ENCODE peak calls at places on chromosome 7, in six cellular contexts. B, N, Q, A, L and R are unnamed samples.

GRCh38 chr7:135512135-135512887 is 2.4 kb upstream of the CNOT4 start:
- DNase-seq in Q (no peak), B (no peak), N (no peak), L (no peak), A (no peak), R (no peak)

GRCh38 chr7:112192236-112193154 is 13.7 kb downstream of the DOCK4 start:
- DNase-seq in N (no peak), B (no peak), L (no peak), A (no peak), Q (no peak), R (no peak)

GRCh38 chr7:376306-376969 is 86.5 kb downstream of the FOXL3 start:
- DNase-seq in A (peak; percentile 19), L (peak; percentile 66), B (no peak), N (peak; percentile 50), Q (peak; percentile 41), R (peak; percentile 12)

GRCh38 chr7:18526368-18526878 is 30.9 kb downstream of the HDAC9 start:
- DNase-seq in Q (no peak), A (no peak), N (no peak), L (no peak), B (no peak), R (no peak)

GRCh38 chr7:137393570-137393969 is 50.0 kb upstream of the PTN start:
- DNase-seq in B (no peak), L (no peak), A (no peak), Q (no peak), N (no peak), R (no peak)

GRCh38 chr7:151632750-151633515 is 113.2 kb upstream of the RHEB start:
- DNase-seq in L (peak; percentile 20), A (peak; percentile 61), N (no peak), Q (peak; percentile 71), B (no peak), R (peak; percentile 44)

GRCh38 chr7:100099452-100099851 is 1.7 kb downstream of the MCM7 start:
- DNase-seq in Q (no peak), B (no peak), L (no peak), A (no peak), N (no peak), R (no peak)

GRCh38 chr7:92832623-92833023 is 3.8 kb downstream of the CDK6 start:
- DNase-seq in N (no peak), A (no peak), Q (no peak), L (no peak), B (no peak), R (no peak)

GRCh38 chr7:52917982-52918578 is 117.4 kb upstream of the POM121L12 start:
- DNase-seq in Q (no peak), A (no peak), L (no peak), N (no peak), B (no peak), R (no peak)

GRCh38 chr7:80288175-80289122 is 153.8 kb downstream of the GNAI1 start:
- DNase-seq in B (no peak), L (no peak), A (no peak), Q (no peak), N (no peak), R (no peak)

GRCh38 chr7:1555046-1555812 is 776 bp downstream of the TMEM184A start:
- DNase-seq in L (peak; percentile 72), A (peak; percentile 67), N (peak; percentile 87), B (no peak), Q (peak; percentile 91), R (peak; percentile 59)

GRCh38 chr7:423312-424260 is 96.1 kb downstream of the PDGFA start:
- DNase-seq in A (no peak), Q (no peak), L (no peak), B (no peak), N (no peak), R (no peak)

GRCh38 chr7:124718032-124718766 is 47.4 kb downstream of the GPR37 start:
- DNase-seq in B (no peak), Q (no peak), L (no peak), A (no peak), N (no peak), R (no peak)

GRCh38 chr7:157871681-157872080 is 534.9 kb downstream of the DNAJB6 start:
- DNase-seq in L (no peak), A (no peak), Q (no peak), B (no peak), N (no peak), R (no peak)

GRCh38 chr7:108427766-108428165 is 28.5 kb downstream of the NRCAM start:
- DNase-seq in L (no peak), B (no peak), Q (no peak), N (no peak), A (no peak), R (no peak)

GRCh38 chr7:299169-299568 is 9.2 kb downstream of the FOXL3 start:
- DNase-seq in A (no peak), N (peak; percentile 45), Q (peak; percentile 28), L (no peak), B (no peak), R (no peak)

DNA sequence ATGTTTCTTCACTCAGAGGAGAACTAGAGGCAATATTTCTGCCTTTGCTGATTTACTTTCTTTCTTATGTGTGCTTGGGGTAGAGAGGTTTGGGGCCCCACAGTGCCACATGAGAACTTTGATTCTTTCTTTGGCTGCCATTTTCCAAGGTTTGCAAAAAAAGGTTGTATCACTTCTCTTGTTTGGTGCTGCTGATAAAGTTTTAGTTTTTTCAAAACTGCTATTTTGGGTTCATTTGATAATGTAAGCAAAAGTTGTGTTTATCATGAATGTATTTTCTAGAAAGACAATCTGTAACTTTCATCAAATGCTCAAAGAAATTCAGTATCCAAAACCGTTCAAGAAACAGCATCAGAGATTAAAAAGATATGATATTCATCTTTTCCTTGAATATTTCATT is 30.6 kb upstream of the PARP12 start:
- DNase-seq in N (no peak), A (no peak), L (no peak), B (no peak), Q (no peak), R (no peak)
- H3K27ac ChIP-seq in N (no peak overlapping the region), A (no peak overlapping the region), L (no peak overlapping the region), B (no peak overlapping the region), Q (no peak overlapping the region), R (no peak overlapping the region)

DNA sequence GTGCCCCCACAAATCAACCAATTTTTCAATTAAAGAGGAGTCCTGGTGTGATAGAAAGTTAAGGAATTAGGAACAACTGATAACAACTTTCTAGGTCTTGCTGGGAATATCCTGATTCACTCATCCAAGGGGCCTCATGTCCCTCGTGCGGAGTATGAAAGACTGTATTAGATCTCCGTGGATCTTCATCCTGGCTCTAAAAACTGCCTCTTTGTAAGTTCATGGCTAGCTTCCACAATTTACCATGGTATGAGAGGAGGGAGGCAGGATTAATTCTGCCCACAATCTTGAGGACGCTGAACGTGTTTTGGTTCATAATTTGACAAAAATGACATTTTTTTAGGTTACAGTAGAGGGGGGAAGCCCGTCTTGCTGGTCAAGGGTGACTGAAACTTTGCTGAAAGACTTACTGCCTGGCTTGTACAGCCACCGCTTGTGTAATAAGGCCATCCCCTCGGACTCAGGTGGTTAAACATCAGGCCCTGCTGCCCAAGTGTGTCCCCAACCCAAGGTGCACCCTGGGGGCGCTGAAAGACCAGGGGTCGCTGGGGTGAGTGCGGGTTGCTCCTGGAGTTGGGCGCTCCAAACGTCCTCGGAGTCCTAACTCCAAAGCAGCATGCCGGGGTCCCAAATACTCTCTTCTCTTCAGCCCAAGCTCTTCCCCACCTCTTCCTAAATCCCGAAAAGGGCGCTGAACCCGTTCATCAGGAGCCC is 750 bp downstream of the HIBADH start:
- DNase-seq in B (no peak), Q (no peak), L (peak; percentile 31), N (no peak), A (no peak), R (peak; percentile 44)
- TF ChIP-seq CTCF in B (no peak), Q (no peak), L (no peak), N (no peak), A (no peak), R (no peak)

GRCh38 chr7:64902806-64903721 is at the start of gene ZNF273:
- DNase-seq in A (peak; percentile 96), B (peak; percentile 92), Q (peak; percentile 90), N (peak; percentile 97), L (peak; percentile 95), R (peak; percentile 92)
- TF ChIP-seq POLR2A in A (no peak), B (no peak), Q (peak; percentile 54), N (no peak), L (peak; percentile 42), R (peak; percentile 43)

GRCh38 chr7:133052357-133052756 is 29.5 kb downstream of the CHCHD3 start:
- DNase-seq in Q (no peak), A (no peak), L (no peak), B (no peak), N (no peak), R (no peak)

GRCh38 chr7:133053321-133053891 is 28.5 kb downstream of the CHCHD3 start:
- DNase-seq in Q (no peak), A (no peak), N (no peak), B (no peak), L (no peak), R (peak; percentile 27)

GRCh38 chr7:133051719-133052118 is 30.2 kb downstream of the CHCHD3 start:
- DNase-seq in L (no peak), Q (no peak), A (no peak), B (no peak), N (no peak), R (no peak)

GRCh38 chr7:133054167-133054840 is 27.6 kb downstream of the CHCHD3 start:
- DNase-seq in N (no peak), B (no peak), L (no peak), A (no peak), Q (no peak), R (no peak)

GRCh38 chr7:133052826-133053225 is 29.1 kb downstream of the CHCHD3 start:
- DNase-seq in B (no peak), A (no peak), L (no peak), Q (no peak), N (no peak), R (no peak)
- H3K27ac ChIP-seq in B (no peak overlapping the region), A (peak overlapping the region; percentile 4), L (no peak overlapping the region), Q (no peak overlapping the region), N (peak overlapping the region; percentile 71), R (peak overlapping the region; percentile 78)

DNA sequence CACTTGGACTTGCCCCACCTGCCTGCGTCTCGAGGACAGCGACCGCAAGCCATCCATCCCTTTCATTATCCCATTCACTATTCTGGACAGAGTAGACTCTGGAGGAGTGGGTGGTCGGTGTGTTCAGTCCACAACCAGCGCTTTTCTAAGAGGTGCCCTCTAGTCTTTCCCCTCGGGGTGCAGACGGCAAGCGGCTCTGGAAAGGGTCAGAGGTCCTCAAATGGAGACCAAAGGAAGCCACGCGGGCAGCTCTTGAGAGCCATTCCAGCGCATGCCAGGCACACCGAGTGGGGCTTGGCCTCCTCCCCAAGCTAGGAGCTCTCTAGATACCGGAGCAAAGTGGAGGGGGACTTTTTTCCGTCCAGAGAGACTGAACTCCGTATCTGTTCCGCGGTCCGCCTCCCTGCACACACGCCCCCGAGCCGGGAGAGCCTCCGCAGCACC is 697 bp downstream of the GSDME start:
- DNase-seq in Q (no peak), B (no peak), L (no peak), A (no peak), N (no peak), R (no peak)
- TF ChIP-seq CTCF in Q (no peak), B (no peak), L (no peak), A (no peak), N (no peak), R (no peak)